ENCODE peak calls at places on chromosomes 5 and 9, in ten cellular contexts. I, E, K, R, H, U, C, Z, G and Y are unnamed samples.

GRCh38 chr5:14265574-14265973 is 122.4 kb downstream of the TRIO start:
- DNase-seq in G (no peak), U (no peak), I (no peak), R (no peak), E (peak; percentile 74), H (no peak), C (peak; percentile 53), K (no peak), Z (peak; percentile 62), Y (no peak)

GRCh38 chr9:98324801-98325200 is 69.4 kb upstream of the TBC1D2 start:
- DNase-seq in C (no peak), Z (no peak), H (no peak), I (no peak), U (no peak), G (no peak), R (no peak), K (no peak), E (no peak), Y (no peak)

GRCh38 chr9:19946446-19947109 is 157.7 kb upstream of the SLC24A2 start:
- DNase-seq in R (no peak), K (no peak), U (no peak), I (no peak), E (no peak), Z (peak; percentile 20), H (no peak), C (no peak), G (no peak), Y (no peak)

GRCh38 chr9:133445293-133445969 is 14.3 kb upstream of the CACFD1 start:
- DNase-seq in G (no peak), I (no peak), R (no peak), U (no peak), Z (no peak), E (no peak), H (peak; percentile 73), C (no peak), K (no peak), Y (no peak)

GRCh38 chr5:56479701-56480304 is 246.7 kb upstream of the ANKRD55 start:
- DNase-seq in Z (peak; percentile 19), H (no peak), I (no peak), C (no peak), G (no peak), K (no peak), E (no peak), R (no peak), U (no peak), Y (no peak)

GRCh38 chr9:5920860-5921328 is 30.2 kb downstream of the MLANA start:
- DNase-seq in R (no peak), K (no peak), U (no peak), I (no peak), C (no peak), E (no peak), H (no peak), G (no peak), Z (no peak), Y (no peak)

GRCh38 chr5:139634028-139634325 is 14.2 kb upstream of the CXXC5 start:
- DNase-seq in C (no peak), K (peak; percentile 13), G (no peak), H (peak; percentile 74), I (no peak), Z (no peak), E (no peak), U (no peak), R (no peak), Y (peak; percentile 54)

GRCh38 chr9:98085058-98085457 is 28.5 kb downstream of the NANS start:
- DNase-seq in H (peak; percentile 56), Z (no peak), G (no peak), E (no peak), U (peak; percentile 55), K (no peak), I (no peak), R (peak; percentile 7), C (no peak), Y (no peak)

GRCh38 chr9:14993061-14993800 is 83.0 kb upstream of the FREM1 start:
- DNase-seq in G (peak; percentile 66), E (no peak), H (peak; percentile 82), U (peak; percentile 89), K (peak; percentile 65), I (peak; percentile 77), C (no peak), R (peak; percentile 73), Z (peak; percentile 84), Y (peak; percentile 93)

GRCh38 chr9:134469041-134469875 is 143.0 kb downstream of the RXRA start:
- DNase-seq in Z (no peak), E (no peak), H (no peak), R (peak; percentile 22), U (no peak), I (no peak), G (no peak), K (no peak), C (no peak), Y (peak; percentile 90)

GRCh38 chr5:77942578-77943239 is 166.6 kb upstream of the TBCA start:
- DNase-seq in I (no peak), H (no peak), C (no peak), U (no peak), R (no peak), Z (no peak), K (no peak), G (no peak), E (no peak), Y (no peak)

GRCh38 chr9:133235549-133236222 is 26.6 kb upstream of the OBP2B start:
- DNase-seq in H (peak; percentile 33), E (no peak), K (no peak), I (no peak), C (no peak), U (no peak), Z (no peak), R (no peak), G (no peak), Y (peak; percentile 64)

GRCh38 chr9:93116049-93116961 is 17.7 kb downstream of the NINJ1 start:
- DNase-seq in C (peak; percentile 84), H (peak; percentile 93), G (peak; percentile 70), K (peak; percentile 70), R (peak; percentile 65), Z (no peak), E (no peak), U (peak; percentile 87), I (no peak), Y (peak; percentile 91)

GRCh38 chr9:124257865-124258764 is at the start of gene NEK6:
- DNase-seq in H (peak; percentile 92), Z (peak; percentile 32), E (no peak), I (peak; percentile 89), C (no peak), R (peak; percentile 19), K (peak; percentile 40), G (no peak), U (no peak), Y (peak; percentile 47)

GRCh38 chr9:5425006-5425628 is 12.6 kb downstream of the PLGRKT start:
- DNase-seq in R (no peak), K (no peak), H (no peak), E (no peak), G (no peak), I (peak; percentile 17), U (no peak), C (peak; percentile 20), Z (peak; percentile 42), Y (no peak)

GRCh38 chr5:58184910-58185309 is 275.0 kb downstream of the PLK2 start:
- DNase-seq in G (no peak), H (no peak), K (no peak), I (no peak), C (no peak), R (no peak), U (no peak), Z (no peak), E (no peak), Y (no peak)
- TF ChIP-seq POLR2AphosphoS5 in G (no peak), H (no peak), K (no peak), I (no peak), C (no peak), R (no peak), U (no peak), Z (no peak), E (no peak), Y (no peak)

DNA sequence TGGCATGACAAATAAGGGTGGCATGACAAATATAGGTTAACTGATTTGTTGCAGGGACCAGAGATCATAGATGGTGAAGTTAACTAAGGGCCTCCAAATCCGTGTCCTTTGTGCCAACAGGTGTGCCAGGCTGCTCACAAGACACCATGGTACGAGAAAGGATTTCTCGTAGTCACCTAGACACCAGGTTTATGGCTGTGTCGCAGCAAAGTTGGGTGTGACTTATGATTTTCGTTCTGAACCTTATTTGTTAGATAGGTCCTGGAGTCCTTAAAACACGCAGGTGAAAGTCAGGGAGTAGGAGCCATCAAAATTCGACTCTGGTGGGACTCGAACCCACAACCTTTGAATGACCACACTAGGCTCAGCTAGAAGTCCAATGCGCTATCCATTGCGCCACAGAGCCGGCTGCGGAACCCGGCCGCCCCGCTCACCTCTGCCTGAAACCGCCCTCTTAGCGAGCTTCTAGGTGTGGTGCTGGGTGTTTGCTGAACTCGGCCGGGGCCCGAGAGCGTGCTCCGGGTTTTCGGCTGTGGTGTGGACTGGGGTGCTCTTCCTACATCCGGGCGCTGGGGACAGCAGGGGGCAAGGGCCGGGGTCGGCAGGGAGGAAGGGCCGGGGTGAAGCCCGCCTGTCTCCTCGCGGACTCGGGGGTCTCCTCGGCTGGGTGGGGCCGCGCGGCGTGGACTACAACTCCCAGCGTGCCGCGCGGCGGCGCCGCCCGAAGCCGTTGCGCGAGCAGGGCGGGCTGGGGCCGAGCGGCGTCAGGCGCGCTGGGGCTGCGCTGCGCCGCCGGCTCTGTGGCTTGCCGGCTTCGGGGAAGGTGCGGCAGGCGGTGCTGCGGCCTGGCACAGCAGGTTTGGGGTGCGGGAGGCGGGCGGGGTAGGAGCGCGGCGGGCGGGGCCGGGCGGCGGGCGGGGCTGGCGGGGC is at the start of gene SLC27A4:
- DNase-seq in R (peak; percentile 89), G (peak; percentile 52), Z (peak; percentile 68), I (peak; percentile 97), E (peak; percentile 71), U (no peak), H (peak; percentile 95), K (peak; percentile 87), C (peak; percentile 70), Y (peak; percentile 80)
- TF ChIP-seq POLR2A in R (peak; percentile 47), G (no peak), Z (peak; percentile 75), I (peak; percentile 79), E (no peak), U (no peak), H (no peak), K (no peak), C (peak; percentile 69), Y (no peak)

GRCh38 chr9:95043826-95044225 is 273.7 kb downstream of the FANCC start:
- DNase-seq in U (no peak), R (no peak), I (no peak), G (no peak), H (no peak), C (no peak), Z (no peak), E (no peak), K (no peak), Y (no peak)
- H3K27ac ChIP-seq in U (peak overlapping the region; percentile 43), R (peak overlapping the region; percentile 92), I (no peak overlapping the region), G (no peak overlapping the region), H (no peak overlapping the region), C (no peak overlapping the region), Z (no peak overlapping the region), E (no peak overlapping the region), K (peak overlapping the region; percentile 88), Y (peak overlapping the region; percentile 99)

DNA sequence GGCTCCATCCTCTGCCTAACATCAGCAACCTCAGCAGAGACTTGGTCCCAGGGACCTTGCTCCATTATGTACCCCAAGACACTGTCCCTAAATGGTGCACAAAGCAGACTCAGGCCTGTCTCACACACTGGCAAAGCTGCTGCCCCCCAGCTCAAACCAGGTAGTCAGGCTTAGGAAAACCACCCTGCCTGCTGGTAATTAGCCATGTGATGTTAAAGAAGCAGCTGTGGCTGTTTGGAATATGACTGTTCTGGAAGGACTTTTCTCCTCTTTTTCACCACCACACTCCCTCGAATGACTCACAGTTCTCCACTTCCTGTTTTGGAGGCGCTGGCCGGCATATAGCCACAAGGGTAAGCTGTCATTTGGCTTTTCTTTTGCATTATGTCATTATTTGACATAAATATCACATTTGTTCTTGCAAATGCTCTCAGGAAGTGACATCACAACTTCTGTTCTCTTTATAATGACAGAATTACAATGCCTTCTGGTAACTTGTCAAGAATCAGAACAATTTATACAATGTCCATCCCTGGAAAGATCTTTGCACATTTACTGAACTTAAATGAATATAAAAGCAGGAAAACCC is 113.9 kb downstream of the SUSD1 start:
- DNase-seq in Z (peak; percentile 98), I (peak; percentile 60), C (peak; percentile 56), H (peak; percentile 81), G (peak; percentile 39), E (peak; percentile 61), R (peak; percentile 59), U (no peak), K (peak; percentile 55), Y (peak; percentile 80)
- TF ChIP-seq POLR2AphosphoS5 in Z (peak; percentile 82), I (no peak), C (no peak), H (no peak), G (no peak), E (no peak), R (peak; percentile 52), U (no peak), K (no peak), Y (peak; percentile 87)